ENCODE peak calls at places on chromosomes 5 and 9, in six cellular contexts. One of them, this sample, is unnamed. For H3K27me3, the result is how much of the 10 kb centered on the place peaks cover.

GRCh38 chr9:37422289-37423104 is at the start of gene GRHPR:
- DNase-seq in ovary: peak
- DNase-seq in psoas muscle: peak
- DNase-seq in MM.1S: peak
- DNase-seq in PC-3: peak
- DNase-seq in SK-N-SH: peak
- DNase-seq in this sample: peak

GRCh38 chr5:169933624-169934023 is 46.7 kb downstream of the INSYN2B start:
- DNase-seq in ovary: no peak
- DNase-seq in psoas muscle: no peak
- DNase-seq in MM.1S: no peak
- DNase-seq in PC-3: no peak
- DNase-seq in SK-N-SH: peak
- DNase-seq in this sample: no peak

GRCh38 chr5:3342271-3343100 is 253.1 kb upstream of the IRX1 start:
- DNase-seq in ovary: no peak
- DNase-seq in psoas muscle: peak
- DNase-seq in MM.1S: no peak
- DNase-seq in PC-3: no peak
- DNase-seq in SK-N-SH: no peak
- DNase-seq in this sample: no peak

GRCh38 chr5:107576155-107576554 is 94.6 kb downstream of the EFNA5 start:
- DNase-seq in ovary: no peak
- DNase-seq in psoas muscle: no peak
- DNase-seq in MM.1S: no peak
- DNase-seq in PC-3: no peak
- DNase-seq in SK-N-SH: no peak
- DNase-seq in this sample: no peak

GRCh38 chr9:4243877-4244812 is 55.7 kb downstream of the GLIS3 start:
- DNase-seq in ovary: no peak
- DNase-seq in psoas muscle: no peak
- DNase-seq in MM.1S: no peak
- DNase-seq in PC-3: no peak
- DNase-seq in SK-N-SH: no peak
- DNase-seq in this sample: no peak

GRCh38 chr5:90994796-90995195 is 388.3 kb downstream of the ARRDC3 start:
- DNase-seq in ovary: no peak
- DNase-seq in psoas muscle: no peak
- DNase-seq in MM.1S: no peak
- DNase-seq in PC-3: no peak
- DNase-seq in SK-N-SH: no peak
- DNase-seq in this sample: no peak

GRCh38 chr9:35518212-35518917 is 28.5 kb downstream of the RUSC2 start:
- DNase-seq in ovary: no peak
- DNase-seq in psoas muscle: peak
- DNase-seq in MM.1S: no peak
- DNase-seq in PC-3: peak
- DNase-seq in SK-N-SH: no peak
- DNase-seq in this sample: peak

GRCh38 chr5:179839328-179840256 is 18.9 kb downstream of the SQSTM1 start:
- DNase-seq in ovary: no peak
- DNase-seq in psoas muscle: peak
- DNase-seq in MM.1S: no peak
- DNase-seq in PC-3: no peak
- DNase-seq in SK-N-SH: no peak
- DNase-seq in this sample: no peak

GRCh38 chr9:7984713-7985112 is 185.1 kb upstream of the DMAC1 start:
- DNase-seq in ovary: no peak
- DNase-seq in psoas muscle: no peak
- DNase-seq in MM.1S: no peak
- DNase-seq in PC-3: no peak
- DNase-seq in SK-N-SH: no peak
- DNase-seq in this sample: no peak

GRCh38 chr9:6645153-6646027 is at the start of gene GLDC:
- DNase-seq in ovary: no peak
- DNase-seq in psoas muscle: peak
- DNase-seq in MM.1S: peak
- DNase-seq in PC-3: peak
- DNase-seq in SK-N-SH: peak
- DNase-seq in this sample: peak

DNA sequence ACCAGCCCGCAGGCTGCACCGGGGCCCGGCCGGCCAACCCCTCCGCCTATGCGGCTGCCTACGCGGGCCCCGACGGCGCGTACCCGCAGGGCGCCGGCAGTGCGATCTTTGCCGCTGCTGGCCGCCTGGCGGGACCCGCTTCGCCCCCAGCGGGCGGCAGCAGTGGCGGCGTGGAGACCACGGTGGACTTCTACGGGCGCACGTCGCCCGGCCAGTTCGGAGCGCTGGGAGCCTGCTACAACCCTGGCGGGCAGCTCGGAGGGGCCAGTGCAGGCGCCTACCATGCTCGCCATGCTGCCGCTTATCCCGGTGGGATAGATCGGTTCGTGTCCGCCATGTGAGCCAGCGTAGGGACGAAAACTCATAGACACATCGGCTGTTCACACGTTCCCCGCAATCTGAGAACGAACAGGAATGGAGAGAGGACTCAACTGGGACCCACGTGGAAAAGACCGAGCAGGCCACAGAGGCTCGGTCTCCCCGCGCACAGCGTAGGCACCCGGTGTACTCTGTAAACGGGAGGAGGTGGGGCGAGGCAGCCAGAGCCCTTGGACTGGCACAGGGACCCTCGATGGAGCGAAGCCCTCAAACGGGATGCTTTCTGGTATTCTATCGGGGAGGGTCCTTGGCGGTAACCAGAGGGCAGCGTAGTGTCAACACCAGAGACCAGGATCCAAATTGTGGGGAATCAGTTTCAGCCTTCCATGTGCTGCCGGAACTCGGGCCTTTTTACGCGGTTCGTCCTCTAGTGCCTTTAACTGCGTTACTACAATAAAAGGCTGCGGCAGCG is 1.9 kb downstream of the FOXE1 start:
- DNase-seq in ovary: no peak
- DNase-seq in psoas muscle: no peak
- DNase-seq in MM.1S: no peak
- DNase-seq in PC-3: no peak
- DNase-seq in SK-N-SH: no peak
- DNase-seq in this sample: peak
- H3K27me3 ChIP-seq in ovary: under half
- H3K27me3 ChIP-seq in psoas muscle: half or more
- H3K27me3 ChIP-seq in MM.1S: under half
- H3K27me3 ChIP-seq in PC-3: under half
- H3K27me3 ChIP-seq in SK-N-SH: half or more
- H3K27me3 ChIP-seq in this sample: half or more

GRCh38 chr5:74185599-74185998 is 454.9 kb downstream of the ENC1 start:
- DNase-seq in ovary: no peak
- DNase-seq in psoas muscle: no peak
- DNase-seq in MM.1S: no peak
- DNase-seq in PC-3: no peak
- DNase-seq in SK-N-SH: peak
- DNase-seq in this sample: no peak

GRCh38 chr5:74186351-74187315 is 453.9 kb downstream of the ENC1 start:
- DNase-seq in ovary: no peak
- DNase-seq in psoas muscle: no peak
- DNase-seq in MM.1S: no peak
- DNase-seq in PC-3: no peak
- DNase-seq in SK-N-SH: no peak
- DNase-seq in this sample: no peak

GRCh38 chr5:74184649-74185048 is 455.9 kb downstream of the ENC1 start:
- DNase-seq in ovary: no peak
- DNase-seq in psoas muscle: no peak
- DNase-seq in MM.1S: no peak
- DNase-seq in PC-3: no peak
- DNase-seq in SK-N-SH: no peak
- DNase-seq in this sample: no peak

GRCh38 chr5:74187757-74188156 is 452.8 kb downstream of the ENC1 start:
- DNase-seq in ovary: no peak
- DNase-seq in psoas muscle: no peak
- DNase-seq in MM.1S: no peak
- DNase-seq in PC-3: no peak
- DNase-seq in SK-N-SH: no peak
- DNase-seq in this sample: peak

GRCh38 chr5:74188341-74188740 is 452.2 kb downstream of the ENC1 start:
- DNase-seq in ovary: no peak
- DNase-seq in psoas muscle: no peak
- DNase-seq in MM.1S: no peak
- DNase-seq in PC-3: no peak
- DNase-seq in SK-N-SH: no peak
- DNase-seq in this sample: no peak
- H3K4me3 ChIP-seq in ovary: no peak
- H3K4me3 ChIP-seq in psoas muscle: no peak
- H3K4me3 ChIP-seq in MM.1S: no peak
- H3K4me3 ChIP-seq in PC-3: no peak
- H3K4me3 ChIP-seq in SK-N-SH: no peak
- H3K4me3 ChIP-seq in this sample: no peak

GRCh38 chr5:481347-481746 is 38.4 kb downstream of the EXOC3 start:
- DNase-seq in ovary: no peak
- DNase-seq in psoas muscle: no peak
- DNase-seq in MM.1S: no peak
- DNase-seq in PC-3: no peak
- DNase-seq in SK-N-SH: no peak
- DNase-seq in this sample: no peak
- H3K27me3 ChIP-seq in ovary: under half
- H3K27me3 ChIP-seq in psoas muscle: under half
- H3K27me3 ChIP-seq in MM.1S: half or more
- H3K27me3 ChIP-seq in PC-3: under half
- H3K27me3 ChIP-seq in SK-N-SH: under half
- H3K27me3 ChIP-seq in this sample: under half

GRCh38 chr9:137748741-137749140 is 128.8 kb upstream of the CACNA1B start:
- DNase-seq in ovary: no peak
- DNase-seq in psoas muscle: no peak
- DNase-seq in MM.1S: no peak
- DNase-seq in PC-3: no peak
- DNase-seq in SK-N-SH: no peak
- DNase-seq in this sample: no peak
- H3K4me3 ChIP-seq in ovary: no peak
- H3K4me3 ChIP-seq in psoas muscle: no peak
- H3K4me3 ChIP-seq in MM.1S: no peak
- H3K4me3 ChIP-seq in PC-3: no peak
- H3K4me3 ChIP-seq in SK-N-SH: no peak
- H3K4me3 ChIP-seq in this sample: no peak

DNA sequence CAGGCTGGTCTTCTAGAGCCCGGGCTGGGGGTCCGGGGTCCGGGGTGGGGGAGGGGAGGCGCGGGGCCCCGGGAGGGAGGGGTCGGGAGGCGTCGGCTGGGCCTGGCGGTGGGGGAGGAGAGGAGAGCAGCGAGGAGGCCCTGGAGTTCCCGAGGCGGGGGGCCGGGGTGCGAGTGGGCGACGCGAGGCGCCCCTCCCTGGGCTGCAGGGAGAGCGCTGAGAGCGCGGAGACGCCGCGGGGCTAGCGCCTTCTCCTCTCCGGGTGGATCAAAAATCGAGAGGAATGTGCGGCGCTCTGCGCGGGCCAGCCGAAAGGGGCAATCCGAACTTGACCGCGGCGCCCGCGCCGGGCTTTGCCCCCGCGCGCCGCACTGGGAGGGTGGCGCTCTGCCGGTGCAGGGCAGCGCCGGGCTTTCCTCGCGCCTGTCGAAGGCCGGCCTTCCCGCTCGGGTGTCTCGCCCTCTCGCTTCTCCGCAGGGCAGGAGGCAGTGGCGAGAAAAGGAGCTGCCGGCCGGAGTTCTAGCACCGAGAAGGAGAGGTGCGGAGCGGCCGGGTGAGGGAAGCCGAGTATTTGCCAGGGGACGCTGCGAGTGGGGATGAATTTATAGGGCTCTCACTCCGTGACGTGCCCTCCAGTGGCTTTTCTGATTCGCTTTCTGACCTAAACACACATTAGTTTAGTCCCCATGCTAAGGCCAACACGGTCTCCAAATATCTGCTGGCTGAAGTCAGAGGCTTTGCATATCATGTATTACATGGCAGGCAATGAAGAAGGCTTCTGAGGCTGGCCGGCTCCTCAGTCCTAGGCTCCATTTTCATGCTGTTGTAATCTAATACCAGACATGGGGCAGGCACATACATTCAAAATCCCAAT is at the start of gene GDNF:
- DNase-seq in ovary: peak
- DNase-seq in psoas muscle: peak
- DNase-seq in MM.1S: peak
- DNase-seq in PC-3: peak
- DNase-seq in SK-N-SH: peak
- DNase-seq in this sample: peak
- H3K27me3 ChIP-seq in ovary: under half
- H3K27me3 ChIP-seq in psoas muscle: under half
- H3K27me3 ChIP-seq in MM.1S: under half
- H3K27me3 ChIP-seq in PC-3: half or more
- H3K27me3 ChIP-seq in SK-N-SH: under half
- H3K27me3 ChIP-seq in this sample: half or more

DNA sequence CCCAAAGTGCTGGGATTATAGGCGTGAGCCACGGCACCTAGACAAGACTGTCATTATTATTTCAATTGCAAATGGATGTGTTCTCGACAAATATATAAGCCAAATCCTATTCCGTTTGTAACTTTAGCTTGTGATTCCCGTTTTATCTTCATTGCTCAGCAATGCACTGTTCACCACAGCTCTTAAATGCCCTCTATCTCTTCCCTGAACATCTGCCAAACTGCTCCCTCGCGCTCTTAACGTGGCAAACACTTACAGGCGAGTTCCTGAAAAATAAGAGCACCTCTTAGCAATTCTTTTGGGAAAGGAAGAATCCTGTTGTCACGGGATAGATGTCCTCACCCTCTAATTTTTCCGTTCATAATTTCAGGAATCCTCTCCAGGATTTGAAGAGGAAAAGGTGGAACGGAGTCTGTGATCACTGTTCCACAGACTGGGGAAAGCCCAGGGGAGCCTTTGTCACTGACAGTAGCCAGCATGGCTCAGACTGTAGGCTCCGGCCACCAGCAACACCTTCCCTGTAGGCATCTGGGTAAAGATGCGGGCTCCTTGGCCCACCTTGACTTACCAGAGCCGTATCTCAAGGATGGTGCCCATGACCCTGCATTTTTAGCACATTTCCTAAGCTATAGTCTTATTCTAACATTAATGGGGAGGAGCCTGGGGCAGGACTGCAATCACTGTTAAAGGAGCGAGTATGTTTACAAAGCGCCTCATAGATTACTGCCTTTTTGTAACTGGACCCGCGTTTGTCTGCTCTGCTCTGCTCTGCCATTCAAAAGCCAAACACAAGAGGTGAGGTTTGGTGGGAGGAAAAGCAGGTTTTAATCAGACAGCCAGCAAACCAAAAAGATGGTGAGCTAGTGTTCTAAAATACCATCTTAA is 20.2 kb upstream of the GNPDA1 start:
- DNase-seq in ovary: no peak
- DNase-seq in psoas muscle: no peak
- DNase-seq in MM.1S: no peak
- DNase-seq in PC-3: peak
- DNase-seq in SK-N-SH: no peak
- DNase-seq in this sample: no peak
- H3K4me3 ChIP-seq in ovary: no peak
- H3K4me3 ChIP-seq in psoas muscle: no peak
- H3K4me3 ChIP-seq in MM.1S: no peak
- H3K4me3 ChIP-seq in PC-3: no peak
- H3K4me3 ChIP-seq in SK-N-SH: no peak
- H3K4me3 ChIP-seq in this sample: no peak

GRCh38 chr9:130933114-130934046 is 5.7 kb downstream of the FIBCD1 start:
- DNase-seq in ovary: no peak
- DNase-seq in psoas muscle: peak
- DNase-seq in MM.1S: no peak
- DNase-seq in PC-3: peak
- DNase-seq in SK-N-SH: no peak
- DNase-seq in this sample: peak
- H3K27me3 ChIP-seq in ovary: under half
- H3K27me3 ChIP-seq in psoas muscle: under half
- H3K27me3 ChIP-seq in MM.1S: half or more
- H3K27me3 ChIP-seq in PC-3: under half
- H3K27me3 ChIP-seq in SK-N-SH: under half
- H3K27me3 ChIP-seq in this sample: under half